ENCODE peak calls at places on chromosomes 4 and X, in ten cellular contexts. T, F, I, V, C, O, N, U, E and K are unnamed samples.
A peak's percentile ranks its signal among the peaks of the same experiment; 100 is the strongest.

GRCh38 chr4:151957163-151957562 is 196.4 kb upstream of the GATB start:
- DNase-seq in T (no peak), F (peak; percentile 88), I (no peak), V (no peak), C (no peak), O (no peak), N (no peak), U (peak; percentile 21), E (no peak), K (no peak)

GRCh38 chr4:48653217-48654014 is 126.7 kb downstream of the FRYL start:
- DNase-seq in T (no peak), F (peak; percentile 20), I (peak; percentile 80), V (no peak), C (no peak), O (no peak), N (peak; percentile 79), U (no peak), E (peak; percentile 47), K (no peak)

GRCh38 chrX:150547511-150548115 is 20.8 kb upstream of the MTM1 start:
- DNase-seq in T (no peak), F (peak; percentile 56), I (peak; percentile 45), V (peak; percentile 39), C (no peak), O (peak; percentile 33), N (peak; percentile 67), U (no peak), E (peak; percentile 82), K (no peak)

GRCh38 chrX:47240619-47241018 is 7.8 kb downstream of the USP11 start:
- DNase-seq in T (no peak), F (no peak), I (no peak), V (no peak), C (no peak), O (no peak), N (no peak), U (no peak), E (no peak), K (no peak)

GRCh38 chrX:45719751-45720501 is 519.2 kb upstream of the DIPK2B start:
- DNase-seq in T (no peak), F (no peak), I (no peak), V (no peak), C (no peak), O (no peak), N (no peak), U (no peak), E (no peak), K (no peak)

GRCh38 chrX:73028876-73029275 is 26.1 kb downstream of the PABPC1L2B start:
- DNase-seq in T (no peak), F (no peak), I (no peak), V (no peak), C (no peak), O (no peak), N (no peak), U (no peak), E (no peak), K (no peak)

GRCh38 chrX:68999351-68999750 is 165.9 kb downstream of the PJA1 start:
- DNase-seq in T (no peak), F (no peak), I (no peak), V (no peak), C (no peak), O (no peak), N (no peak), U (no peak), E (no peak), K (peak; percentile 78)

GRCh38 chr4:41363384-41363981 is 106.8 kb downstream of the UCHL1 start:
- DNase-seq in T (no peak), F (peak; percentile 37), I (peak; percentile 65), V (no peak), C (no peak), O (no peak), N (no peak), U (no peak), E (no peak), K (peak; percentile 42)

GRCh38 chrX:38878674-38879375 is 77.6 kb downstream of the MID1IP1 start:
- DNase-seq in T (no peak), F (no peak), I (no peak), V (no peak), C (no peak), O (no peak), N (no peak), U (no peak), E (no peak), K (no peak)

GRCh38 chrX:97895751-97896150 is 1012.0 kb downstream of the RPA4 start:
- DNase-seq in T (no peak), F (no peak), I (no peak), V (no peak), C (no peak), O (no peak), N (no peak), U (no peak), E (no peak), K (peak; percentile 7)

GRCh38 chr4:176653406-176654220 is 139.1 kb downstream of the VEGFC start:
- DNase-seq in T (no peak), F (no peak), I (no peak), V (no peak), C (no peak), O (no peak), N (no peak), U (no peak), E (no peak), K (no peak)

GRCh38 chrX:120408168-120408567 is 46.3 kb downstream of the ATP1B4 start:
- DNase-seq in T (no peak), F (no peak), I (no peak), V (no peak), C (no peak), O (no peak), N (no peak), U (no peak), E (no peak), K (no peak)

GRCh38 chr4:142567620-142568451 is 278.3 kb downstream of the INPP4B start:
- DNase-seq in T (no peak), F (peak; percentile 41), I (peak; percentile 23), V (no peak), C (no peak), O (no peak), N (no peak), U (no peak), E (no peak), K (no peak)

GRCh38 chrX:103584606-103585005 is 709 bp upstream of the TCEAL4 start:
- DNase-seq in T (no peak), F (peak; percentile 12), I (peak; percentile 15), V (no peak), C (no peak), O (no peak), N (no peak), U (no peak), E (no peak), K (no peak)

GRCh38 chrX:51182545-51182944 is 150.1 kb upstream of the NUDT10 start:
- DNase-seq in T (no peak), F (peak; percentile 33), I (no peak), V (no peak), C (no peak), O (no peak), N (no peak), U (no peak), E (no peak), K (no peak)
- TF ChIP-seq CTCF in T (no peak), F (peak; percentile 40), I (no peak), V (no peak), C (peak; percentile 8), O (no peak), N (no peak), U (peak; percentile 35), E (no peak), K (no peak)

GRCh38 chr4:184281231-184282139 is 63.8 kb upstream of the ENPP6 start:
- DNase-seq in T (no peak), F (no peak), I (no peak), V (no peak), C (no peak), O (no peak), N (no peak), U (no peak), E (no peak), K (no peak)
- H3K27ac ChIP-seq in T (no peak overlapping the region), F (no peak overlapping the region), I (no peak overlapping the region), V (no peak overlapping the region), C (no peak overlapping the region), O (no peak overlapping the region), N (peak overlapping the region; percentile 86), U (no peak overlapping the region), E (no peak overlapping the region), K (peak overlapping the region; percentile 84)

DNA sequence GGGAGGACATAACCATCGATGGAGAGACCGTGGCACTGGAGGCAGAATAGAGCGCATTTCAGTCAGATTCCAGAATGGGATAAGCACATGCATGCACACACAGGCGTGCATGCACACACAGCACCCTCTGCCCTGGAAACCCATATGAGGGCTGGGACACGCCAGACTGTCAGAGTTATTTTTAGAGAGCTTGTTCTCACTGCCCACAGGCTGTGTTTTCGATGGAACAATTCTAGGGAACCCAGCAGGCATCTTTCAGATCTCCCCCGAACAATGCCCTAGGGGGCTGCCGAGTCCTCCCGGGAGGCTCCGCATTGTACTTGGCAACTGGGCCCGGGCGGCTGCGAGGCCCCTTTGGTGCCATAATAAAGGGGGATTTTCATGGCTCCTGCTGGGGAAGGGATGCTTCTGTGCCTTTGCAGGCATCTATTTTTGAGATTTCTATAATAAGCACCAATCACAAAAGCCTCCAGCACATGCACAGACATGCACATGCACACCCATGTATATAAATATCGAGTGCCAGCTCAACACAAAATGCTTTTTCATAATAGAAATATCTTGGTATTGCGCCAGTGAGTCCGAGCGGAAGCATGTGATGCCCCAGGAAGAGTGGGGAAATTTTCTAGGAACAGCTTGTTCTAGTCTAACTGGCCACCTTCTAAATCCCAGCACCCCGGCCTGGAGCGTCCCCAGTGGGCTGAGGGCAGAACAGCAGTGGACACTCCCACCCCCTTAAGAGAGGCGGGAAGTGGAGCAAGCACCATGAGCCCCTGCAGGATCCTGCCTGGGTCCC is 88.6 kb downstream of the PHKA2 start:
- DNase-seq in T (no peak), F (no peak), I (peak; percentile 88), V (no peak), C (no peak), O (no peak), N (no peak), U (no peak), E (peak; percentile 36), K (peak; percentile 63)
- TF ChIP-seq CTCF in T (no peak), F (no peak), I (peak; percentile 68), V (peak; percentile 19), C (no peak), O (peak; percentile 68), N (no peak), U (no peak), E (no peak), K (peak; percentile 83)

GRCh38 chr4:37686373-37687174 is at the start of gene RELL1:
- DNase-seq in T (peak; percentile 99), F (peak; percentile 98), I (peak; percentile 100), V (peak; percentile 99), C (peak; percentile 97), O (peak; percentile 97), N (peak; percentile 100), U (peak; percentile 100), E (peak; percentile 100), K (peak; percentile 97)

GRCh38 chr4:37687175-37687525 is 974 bp upstream of the RELL1 start:
- DNase-seq in T (no peak), F (peak; percentile 18), I (no peak), V (no peak), C (no peak), O (no peak), N (no peak), U (no peak), E (no peak), K (no peak)

GRCh38 chr4:37687666-37688065 is 1.5 kb upstream of the RELL1 start:
- DNase-seq in T (no peak), F (no peak), I (no peak), V (no peak), C (no peak), O (no peak), N (no peak), U (no peak), E (peak; percentile 33), K (no peak)

GRCh38 chr4:37685726-37686372 is 327 bp downstream of the RELL1 start:
- DNase-seq in T (peak; percentile 43), F (peak; percentile 77), I (peak; percentile 41), V (peak; percentile 34), C (no peak), O (no peak), N (peak; percentile 41), U (no peak), E (no peak), K (peak; percentile 30)

GRCh38 chr4:37689353-37689752 is 3.2 kb upstream of the RELL1 start:
- DNase-seq in T (no peak), F (no peak), I (no peak), V (no peak), C (no peak), O (no peak), N (no peak), U (no peak), E (no peak), K (no peak)
- H3K27ac ChIP-seq in T (no peak overlapping the region), F (no peak overlapping the region), I (no peak overlapping the region), V (no peak overlapping the region), C (no peak overlapping the region), O (no peak overlapping the region), N (no peak overlapping the region), U (no peak overlapping the region), E (no peak overlapping the region), K (no peak overlapping the region)